ENCODE peak calls at places on chromosomes 5 and 9, in nine cellular contexts. W is neural progenitor cell; Y is iris pigment epithelial cell; B is GM20000; K is HTR-8/SVneo; V is naive thymus-derived CD8-positive, alpha-beta T cell; E is colonic mucosa; L is H7; C is uterus. J is an unnamed sample.

GRCh38 chr5:58133631-58134296 is 326.1 kb downstream of the PLK2 start:
- DNase-seq in W (no peak), Y (peak), B (no peak), K (no peak), V (no peak), E (no peak), L (no peak), C (no peak), J (no peak)

GRCh38 chr9:113624721-113625120 is 161.2 kb downstream of the RGS3 start:
- DNase-seq in W (no peak), Y (no peak), B (no peak), K (no peak), V (no peak), E (no peak), L (no peak), C (no peak), J (no peak)

GRCh38 chr5:132268698-132269551 is 11.4 kb downstream of the PDLIM4 start:
- DNase-seq in W (peak), Y (peak), B (peak), K (no peak), V (no peak), E (no peak), L (peak), C (no peak), J (peak)

GRCh38 chr5:116115163-116115562 is 30.3 kb downstream of the COMMD10 start:
- DNase-seq in W (no peak), Y (no peak), B (no peak), K (no peak), V (no peak), E (no peak), L (no peak), C (no peak), J (no peak)

GRCh38 chr9:18424132-18424531 is 49.8 kb upstream of the ADAMTSL1 start:
- DNase-seq in W (no peak), Y (peak), B (no peak), K (no peak), V (no peak), E (no peak), L (no peak), C (no peak), J (peak)

GRCh38 chr5:9365501-9365900 is 180.4 kb downstream of the SEMA5A start:
- DNase-seq in W (peak), Y (no peak), B (no peak), K (no peak), V (no peak), E (no peak), L (peak), C (no peak), J (no peak)

GRCh38 chr9:4180907-4181605 is 118.8 kb downstream of the GLIS3 start:
- DNase-seq in W (no peak), Y (no peak), B (no peak), K (no peak), V (no peak), E (no peak), L (no peak), C (no peak), J (no peak)

GRCh38 chr5:163509288-163510040 is 4.0 kb downstream of the MAT2B start:
- DNase-seq in W (no peak), Y (peak), B (no peak), K (no peak), V (no peak), E (peak), L (no peak), C (no peak), J (peak)

J was measured in renal cortical epithelial cell.